ENCODE peak calls at places on chromosomes 6 and 20, in five cellular contexts. M, A, X, C and P are unnamed samples.

GRCh38 chr6:33317418-33317667 is 201 bp downstream of the ZBTB22 start:
- DNase-seq in X (peak; percentile 58), A (peak; percentile 83), C (no peak), M (peak; percentile 72), P (no peak)

GRCh38 chr6:168097621-168098430 is 18.8 kb upstream of the FRMD1 start:
- DNase-seq in C (no peak), M (no peak), A (no peak), X (peak; percentile 47), P (no peak)

GRCh38 chr6:167235421-167236238 is 55.5 kb upstream of the UNC93A start:
- DNase-seq in A (peak; percentile 49), X (no peak), C (no peak), M (no peak), P (no peak)

GRCh38 chr6:107547061-107547840 is 57.3 kb downstream of the SOBP start:
- DNase-seq in M (no peak), X (no peak), C (no peak), A (no peak), P (no peak)

GRCh38 chr6:41045664-41046063 is 3.4 kb downstream of the TSPO2 start:
- DNase-seq in C (no peak), A (no peak), M (no peak), X (no peak), P (no peak)

GRCh38 chr6:71383891-71384489 is 95.4 kb downstream of the OGFRL1 start:
- DNase-seq in C (no peak), M (no peak), A (no peak), X (peak; percentile 38), P (no peak)

GRCh38 chr6:170436209-170436809 is 116.8 kb downstream of the PSMB1 start:
- DNase-seq in M (no peak), C (no peak), A (no peak), X (no peak), P (no peak)

GRCh38 chr6:169489642-169490408 is 212.0 kb downstream of the WDR27 start:
- DNase-seq in C (no peak), M (no peak), A (no peak), X (no peak), P (no peak)

GRCh38 chr20:51460163-51460562 is 82.4 kb downstream of the NFATC2 start:
- DNase-seq in M (no peak), X (no peak), A (no peak), C (no peak), P (no peak)

GRCh38 chr6:132220800-132221199 is 180.5 kb downstream of the MOXD1 start:
- DNase-seq in M (no peak), C (no peak), A (no peak), X (no peak), P (no peak)

GRCh38 chr6:168713839-168714238 is 272.9 kb downstream of the SMOC2 start:
- DNase-seq in X (no peak), A (no peak), C (no peak), M (peak; percentile 71), P (peak; percentile 85)

DNA sequence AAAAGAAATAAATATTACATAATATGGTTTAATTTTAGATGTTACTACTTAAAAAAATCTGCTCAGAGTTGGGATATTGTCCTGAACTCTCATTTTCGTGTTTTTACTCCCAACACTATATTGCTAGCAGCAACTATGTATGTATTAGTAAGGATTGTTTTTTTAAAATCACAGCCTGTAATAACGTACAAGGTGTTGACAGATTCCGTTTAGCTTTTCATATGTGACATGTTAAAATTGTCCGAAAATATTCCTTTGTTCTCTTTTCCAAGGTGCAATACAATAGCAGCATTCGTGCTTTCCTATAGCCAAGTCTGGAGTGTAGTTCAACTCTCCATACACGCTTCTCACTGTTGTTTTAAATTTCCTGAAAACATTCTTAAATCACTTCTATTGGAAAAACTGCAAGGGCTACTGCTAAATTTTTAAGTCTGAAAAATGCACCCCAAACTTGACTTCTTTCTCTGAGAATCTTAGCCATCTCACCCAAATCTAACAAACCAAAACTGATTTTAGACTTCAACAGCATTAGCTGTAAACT is 58.9 kb upstream of the HFE start:
- DNase-seq in X (no peak), C (no peak), A (no peak), M (no peak), P (no peak)
- H3K27ac ChIP-seq in X (no peak overlapping the region), C (peak overlapping the region; percentile 89), A (peak overlapping the region; percentile 78), M (no peak overlapping the region), P (no peak overlapping the region)

DNA sequence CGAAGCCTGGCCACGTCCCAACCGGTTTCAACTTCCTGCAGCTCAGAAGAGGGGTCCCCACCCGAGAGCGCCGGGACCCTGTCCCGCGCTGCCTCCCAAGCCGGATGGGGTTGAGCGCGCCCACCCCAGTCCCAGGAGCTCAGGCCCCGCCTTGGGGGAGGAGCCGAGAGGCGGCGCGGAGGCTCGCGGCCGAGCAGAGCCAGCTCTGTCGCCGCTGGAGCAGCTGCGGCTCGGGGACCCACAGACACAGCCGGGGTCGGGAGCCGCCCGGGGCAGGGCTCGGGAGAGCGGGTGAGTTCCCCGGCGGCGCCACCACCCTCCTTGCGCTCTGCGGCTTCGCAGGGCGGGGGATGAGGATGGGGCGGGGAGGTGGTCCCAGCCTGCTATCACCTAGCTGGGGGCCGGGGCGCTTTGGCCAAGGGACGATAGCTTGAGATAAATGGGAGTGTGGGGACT is at the start of gene PPP1R16B:
- DNase-seq in C (peak; percentile 84), A (peak; percentile 87), M (peak; percentile 38), X (peak; percentile 62), P (peak; percentile 41)
- H3K27ac ChIP-seq in C (peak within 1 kb of the TSS; percentile 96), A (no peak within 1 kb of the TSS), M (peak within 1 kb of the TSS; percentile 45), X (peak within 1 kb of the TSS; percentile 87), P (peak within 1 kb of the TSS; percentile 72)

GRCh38 chr20:5131502-5131901 is 4.7 kb downstream of the CDS2 start:
- DNase-seq in C (no peak), X (no peak), A (no peak), M (no peak), P (no peak)

GRCh38 chr20:5128886-5129285 is 2.1 kb downstream of the CDS2 start:
- DNase-seq in M (no peak), C (no peak), A (no peak), X (no peak), P (peak; percentile 51)

GRCh38 chr20:5127204-5127858 is 523 bp downstream of the CDS2 start:
- DNase-seq in M (peak; percentile 62), X (peak; percentile 49), A (peak; percentile 57), C (peak; percentile 70), P (peak; percentile 57)

GRCh38 chr20:5126512-5127203 is at the start of gene CDS2:
- DNase-seq in C (peak; percentile 99), A (peak; percentile 100), M (peak; percentile 100), X (peak; percentile 100), P (peak; percentile 99)

GRCh38 chr20:5127859-5128409 is 1.1 kb downstream of the CDS2 start:
- DNase-seq in X (no peak), A (no peak), C (no peak), M (no peak), P (no peak)
- H3K27ac ChIP-seq in X (peak overlapping the region; percentile 99), A (peak overlapping the region; percentile 12), C (peak overlapping the region; percentile 99), M (peak overlapping the region; percentile 86), P (peak overlapping the region; percentile 94)

DNA sequence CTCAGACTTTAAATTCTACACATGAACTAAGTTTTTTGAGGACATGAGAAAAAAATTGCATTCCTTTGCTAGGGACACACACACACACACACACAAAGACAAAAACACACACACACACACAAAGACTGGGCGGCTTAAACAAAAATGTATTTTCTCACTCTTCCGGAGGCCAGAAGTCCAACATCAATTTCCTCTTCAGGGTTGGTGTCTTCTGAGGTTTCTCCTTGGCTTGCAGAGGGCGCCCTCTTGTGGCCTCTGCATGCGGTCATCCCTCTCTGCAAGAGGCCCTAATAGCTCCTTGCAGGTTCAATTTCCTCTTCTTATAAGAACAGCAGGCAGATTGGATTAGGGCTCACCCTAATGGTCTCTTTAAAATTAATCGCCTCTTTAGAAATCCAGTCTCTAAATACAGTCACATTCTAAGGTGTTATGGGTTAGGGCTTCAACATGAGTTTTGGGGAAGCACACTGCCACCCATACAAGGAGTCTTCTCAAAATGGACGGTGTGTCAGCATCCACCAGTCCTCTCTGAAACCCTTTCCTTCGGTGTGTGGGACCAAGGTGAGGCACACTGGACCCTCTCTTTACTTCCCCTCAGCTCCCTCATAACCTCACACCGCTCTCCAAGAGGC is 61.4 kb downstream of the GPR6 start:
- DNase-seq in C (peak; percentile 76), M (peak; percentile 91), A (peak; percentile 84), X (peak; percentile 82), P (peak; percentile 94)
- H3K27ac ChIP-seq in C (peak overlapping the region; percentile 34), M (peak overlapping the region; percentile 32), A (no peak overlapping the region), X (no peak overlapping the region), P (no peak overlapping the region)

GRCh38 chr6:136890194-136890558 is 31.9 kb upstream of the SLC35D3 start:
- DNase-seq in C (no peak), M (no peak), X (no peak), A (no peak), P (no peak)
- H3K27ac ChIP-seq in C (no peak overlapping the region), M (no peak overlapping the region), X (no peak overlapping the region), A (no peak overlapping the region), P (no peak overlapping the region)

GRCh38 chr20:63681609-63682142 is 14.8 kb upstream of the TNFRSF6B start:
- DNase-seq in M (no peak), X (no peak), A (no peak), C (no peak), P (no peak)
- H3K27ac ChIP-seq in M (peak overlapping the region; percentile 79), X (peak overlapping the region; percentile 76), A (no peak overlapping the region), C (no peak overlapping the region), P (no peak overlapping the region)

DNA sequence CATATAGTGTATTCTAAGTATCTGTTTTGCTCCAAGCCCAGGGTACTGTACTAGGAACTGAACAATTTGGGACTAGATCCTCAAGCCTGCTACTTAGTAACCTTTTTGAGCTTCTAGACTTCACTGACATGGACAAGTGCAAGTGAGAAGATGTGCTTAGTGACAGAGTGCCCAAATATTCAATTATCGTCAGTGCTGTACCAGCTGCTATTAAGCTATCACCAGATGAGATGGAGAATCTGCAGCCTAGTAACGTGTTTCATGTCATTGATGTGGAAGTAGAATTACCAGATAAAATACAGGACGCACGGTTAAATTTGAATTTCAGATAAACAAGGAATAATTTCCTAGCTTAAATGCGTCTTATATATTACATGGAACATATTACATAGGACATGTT is 218.3 kb downstream of the ARID1B start:
- DNase-seq in A (no peak), M (no peak), C (no peak), X (no peak), P (no peak)
- H3K27ac ChIP-seq in A (no peak overlapping the region), M (no peak overlapping the region), C (no peak overlapping the region), X (no peak overlapping the region), P (no peak overlapping the region)

GRCh38 chr6:89950446-89950845 is 56.2 kb downstream of the GJA10 start:
- DNase-seq in X (no peak), A (no peak), M (no peak), C (no peak), P (no peak)
- H3K27ac ChIP-seq in X (no peak overlapping the region), A (no peak overlapping the region), M (no peak overlapping the region), C (no peak overlapping the region), P (no peak overlapping the region)

GRCh38 chr6:25352265-25352664 is 73.1 kb downstream of the CARMIL1 start:
- DNase-seq in A (no peak), C (no peak), X (no peak), M (no peak), P (peak; percentile 52)

GRCh38 chr6:25351485-25351884 is 72.3 kb downstream of the CARMIL1 start:
- DNase-seq in C (no peak), M (no peak), A (no peak), X (no peak), P (no peak)

GRCh38 chr6:25359191-25359861 is 80.2 kb downstream of the CARMIL1 start:
- DNase-seq in C (no peak), X (peak; percentile 33), A (no peak), M (no peak), P (no peak)

GRCh38 chr6:25350593-25350992 is 71.4 kb downstream of the CARMIL1 start:
- DNase-seq in A (no peak), M (no peak), C (no peak), X (no peak), P (no peak)

GRCh38 chr6:25354078-25354940 is 75.1 kb downstream of the CARMIL1 start:
- DNase-seq in M (no peak), A (no peak), X (no peak), C (no peak), P (no peak)
- H3K27ac ChIP-seq in M (no peak overlapping the region), A (no peak overlapping the region), X (no peak overlapping the region), C (no peak overlapping the region), P (no peak overlapping the region)